ENCODE peak calls at places on chromosomes 1 and 21, in nine cellular contexts. M is OCI-LY7; H is heart right ventricle; B is suprapubic skin; D is effector memory CD4-positive, alpha-beta T cell; X is right lobe of liver; S is heart left ventricle; I is lower lobe of right lung; W is CD8-positive, alpha-beta T cell. U is an unnamed sample.

GRCh38 chr1:207867136-207868081 is 43.5 kb downstream of the CD34 start:
- DNase-seq in X (peak; percentile 63), S (peak; percentile 77), D (no peak), H (peak; percentile 60), B (peak; percentile 82), M (no peak), W (no peak), I (peak; percentile 74), U (peak; percentile 49)

GRCh38 chr1:245810181-245810727 is 655.5 kb downstream of the KIF26B start:
- DNase-seq in B (no peak), D (no peak), M (peak; percentile 49), H (no peak), S (no peak), W (no peak), X (no peak), I (no peak), U (peak; percentile 40)

GRCh38 chr1:41846595-41846994 is 72.1 kb downstream of the HIVEP3 start:
- DNase-seq in X (no peak), H (no peak), W (no peak), D (no peak), I (no peak), S (no peak), B (no peak), M (no peak), U (no peak)

GRCh38 chr1:174448964-174449363 is 1.2 kb downstream of the GPR52 start:
- DNase-seq in I (no peak), M (no peak), H (no peak), D (no peak), X (no peak), W (no peak), S (no peak), B (no peak), U (no peak)

GRCh38 chr1:64948905-64949833 is 17.2 kb downstream of the JAK1 start:
- DNase-seq in B (no peak), I (no peak), M (no peak), W (peak; percentile 32), S (no peak), D (no peak), H (no peak), X (no peak), U (no peak)

GRCh38 chr1:172154571-172154970 is 265.9 kb upstream of the C1orf105 start:
- DNase-seq in X (no peak), B (no peak), S (no peak), W (no peak), H (no peak), D (no peak), M (no peak), I (no peak), U (no peak)

GRCh38 chr21:28601708-28602107 is 391.0 kb downstream of the LTN1 start:
- DNase-seq in S (no peak), M (no peak), B (no peak), X (no peak), W (no peak), I (no peak), D (no peak), H (no peak), U (no peak)

GRCh38 chr1:220810179-220810653 is 23.5 kb downstream of the MTARC1 start:
- DNase-seq in B (peak; percentile 87), I (peak; percentile 89), D (peak; percentile 45), W (peak; percentile 70), H (peak; percentile 79), M (peak; percentile 66), X (peak; percentile 84), S (peak; percentile 87), U (peak; percentile 90)

GRCh38 chr1:33161061-33161681 is 20.7 kb downstream of the TRIM62 start:
- DNase-seq in M (no peak), I (no peak), W (no peak), X (no peak), H (peak; percentile 68), D (no peak), S (peak; percentile 83), B (no peak), U (no peak)

GRCh38 chr1:241081473-241081872 is 275.5 kb downstream of the RGS7 start:
- DNase-seq in X (no peak), H (no peak), M (no peak), S (no peak), W (no peak), B (no peak), I (no peak), D (no peak), U (no peak)

GRCh38 chr1:3584915-3585314 is 26.4 kb downstream of the MEGF6 start:
- DNase-seq in S (no peak), I (no peak), M (no peak), D (no peak), W (no peak), B (no peak), H (no peak), X (no peak), U (no peak)

GRCh38 chr1:47870946-47871750 is 126.0 kb downstream of the TRABD2B start:
- DNase-seq in H (no peak), I (no peak), X (no peak), S (no peak), B (no peak), M (no peak), W (no peak), D (no peak), U (no peak)

DNA sequence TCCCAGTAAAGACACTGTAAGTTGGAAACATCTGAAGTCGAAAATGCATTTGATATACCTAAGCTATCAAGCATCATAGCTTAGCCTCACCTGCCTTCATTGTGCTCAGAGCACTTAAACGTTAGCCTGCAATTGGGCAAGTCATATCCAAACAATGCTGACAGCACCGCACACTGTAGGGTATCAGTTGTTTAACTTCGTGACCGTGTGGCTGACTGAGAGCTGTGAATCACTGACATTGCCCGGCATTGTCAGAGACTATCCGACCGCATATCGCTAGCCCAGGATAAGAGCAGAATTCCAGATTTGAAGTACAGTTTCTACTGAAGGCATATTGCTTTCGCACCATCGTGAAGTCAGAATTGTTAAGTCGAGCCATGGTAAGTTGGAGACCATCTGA is 41.5 kb downstream of the GALNT2 start:
- DNase-seq in H (no peak), D (no peak), M (no peak), S (no peak), B (no peak), W (no peak), X (no peak), I (no peak), U (no peak)
- H3K4me1 ChIP-seq in H (peaks cover 8% of the 10 kb centered on the region), D (peaks cover 12% of the 10 kb centered on the region), M (peaks cover 95% of the 10 kb centered on the region), S (peaks cover 4% of the 10 kb centered on the region), B (peaks cover 60% of the 10 kb centered on the region), W (peaks cover 28% of the 10 kb centered on the region), X (no peaks in the 10 kb centered on the region), I (peaks cover 61% of the 10 kb centered on the region), U (peaks cover 5% of the 10 kb centered on the region)

DNA sequence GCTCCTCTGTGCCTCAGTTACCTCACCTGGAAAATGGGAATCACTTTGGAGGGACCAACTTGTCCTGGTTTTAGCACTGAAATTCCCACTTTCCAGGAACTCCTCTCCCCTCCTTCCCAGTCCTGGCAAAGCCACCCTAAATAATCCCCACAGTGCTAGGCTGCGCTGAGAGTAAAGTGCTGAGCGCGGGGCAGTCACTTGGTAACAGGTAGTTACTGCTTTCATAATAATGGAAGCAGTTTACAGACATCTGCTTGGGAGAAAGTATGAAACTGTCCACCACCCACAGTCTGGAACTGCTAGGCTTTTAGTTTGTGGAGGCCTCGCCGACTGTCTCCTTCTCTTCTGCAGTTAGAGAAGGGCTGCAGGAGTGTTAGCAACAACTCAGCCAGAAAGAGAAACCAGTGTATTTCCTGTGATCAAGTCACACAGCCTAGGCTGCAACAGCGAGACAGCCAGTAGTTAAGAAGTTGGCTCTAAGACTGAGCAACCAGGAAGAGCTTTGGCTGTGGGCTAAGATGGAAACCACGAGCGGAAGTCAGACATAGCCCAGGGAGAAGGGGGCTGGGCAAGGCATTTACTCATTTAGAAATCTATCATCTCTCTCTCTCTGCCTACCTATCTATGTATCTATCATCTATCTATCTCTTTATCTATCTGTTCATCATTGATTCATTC is 30.8 kb upstream of the ABCG1 start:
- DNase-seq in D (peak; percentile 76), B (no peak), W (peak; percentile 80), M (peak; percentile 96), I (peak; percentile 71), X (no peak), H (peak; percentile 46), S (peak; percentile 44), U (no peak)
- H3K4me1 ChIP-seq in D (peaks cover 53% of the 10 kb centered on the region), B (peaks cover 27% of the 10 kb centered on the region), W (peaks cover 86% of the 10 kb centered on the region), M (peaks cover 68% of the 10 kb centered on the region), I (peaks cover 41% of the 10 kb centered on the region), X (no peaks in the 10 kb centered on the region), H (no peaks in the 10 kb centered on the region), S (no peaks in the 10 kb centered on the region), U (no peaks in the 10 kb centered on the region)

DNA sequence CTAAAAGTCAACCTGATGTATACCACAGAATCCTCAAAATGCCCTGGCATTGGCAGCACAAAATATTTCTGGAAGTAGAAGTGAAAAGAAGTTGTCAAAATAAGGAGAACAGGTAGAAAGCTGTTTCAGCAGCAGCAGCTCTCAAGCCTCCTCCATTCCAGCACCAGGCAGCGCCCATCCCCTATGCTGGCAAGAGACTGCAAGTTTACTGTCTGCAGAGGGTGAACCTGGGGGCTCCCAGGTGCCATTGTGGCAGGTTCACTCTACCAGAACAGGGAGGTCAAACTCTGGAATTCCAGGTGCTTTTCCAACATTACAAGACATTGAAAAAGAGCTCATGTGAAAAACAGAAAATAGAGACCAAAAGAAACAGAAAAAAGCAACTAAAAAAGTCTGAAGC is 128.8 kb upstream of the CTTNBP2NL start:
- DNase-seq in X (no peak), I (no peak), H (no peak), B (no peak), S (no peak), W (no peak), D (no peak), M (no peak), U (no peak)
- H3K4me1 ChIP-seq in X (no peaks in the 10 kb centered on the region), I (peaks cover 27% of the 10 kb centered on the region), H (peaks cover 6% of the 10 kb centered on the region), B (peaks cover 20% of the 10 kb centered on the region), S (no peaks in the 10 kb centered on the region), W (no peaks in the 10 kb centered on the region), D (no peaks in the 10 kb centered on the region), M (no peaks in the 10 kb centered on the region), U (no peaks in the 10 kb centered on the region)

GRCh38 chr1:198108646-198109045 is 48.2 kb upstream of the NEK7 start:
- DNase-seq in D (no peak), I (no peak), W (no peak), X (no peak), M (no peak), H (no peak), B (no peak), S (no peak), U (no peak)

GRCh38 chr1:198109316-198109715 is 47.5 kb upstream of the NEK7 start:
- DNase-seq in B (no peak), D (no peak), W (no peak), H (no peak), X (no peak), I (no peak), M (no peak), S (no peak), U (no peak)

GRCh38 chr1:198106007-198106406 is 50.8 kb upstream of the NEK7 start:
- DNase-seq in W (no peak), I (no peak), S (no peak), X (no peak), H (no peak), B (no peak), M (no peak), D (no peak), U (no peak)

GRCh38 chr1:198105185-198105584 is 51.6 kb upstream of the NEK7 start:
- DNase-seq in S (no peak), I (no peak), M (no peak), W (no peak), X (no peak), B (no peak), H (no peak), D (no peak), U (no peak)

DNA sequence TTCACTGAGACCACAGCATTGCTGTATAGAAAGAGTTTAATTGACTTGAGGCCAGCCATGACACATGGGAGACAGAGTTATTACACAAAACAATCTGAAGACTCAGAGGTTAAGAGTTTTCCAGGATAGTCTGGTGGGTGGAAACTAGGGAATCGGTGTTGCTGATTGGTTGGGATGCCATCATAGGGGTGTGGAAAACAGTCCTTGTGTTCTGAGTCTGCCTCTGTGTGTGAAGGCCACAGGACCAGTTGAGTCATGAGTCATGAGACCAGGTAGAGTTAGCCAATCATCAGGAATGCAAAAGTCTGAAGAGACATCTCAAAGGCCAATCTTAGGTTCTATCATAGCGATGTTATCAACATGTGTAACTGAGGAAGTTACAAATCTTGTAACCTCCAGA is 49.8 kb upstream of the NEK7 start:
- DNase-seq in S (no peak), W (no peak), M (no peak), H (no peak), D (no peak), X (no peak), B (no peak), I (no peak), U (no peak)
- H3K4me1 ChIP-seq in S (no peaks in the 10 kb centered on the region), W (peaks cover 13% of the 10 kb centered on the region), M (no peaks in the 10 kb centered on the region), H (no peaks in the 10 kb centered on the region), D (no peaks in the 10 kb centered on the region), X (no peaks in the 10 kb centered on the region), B (no peaks in the 10 kb centered on the region), I (no peaks in the 10 kb centered on the region), U (no peaks in the 10 kb centered on the region)

U was measured in endodermal cell.